ENCODE peak calls at places on chromosome 11, in seven cellular contexts. One of them, this sample, is unnamed.

GRCh38 chr11:105000167-105000566 is 22.8 kb downstream of the CASP5 start:
- DNase-seq in astrocyte of the spinal cord: no peak
- DNase-seq in fibroblast of mammary gland: peak; percentile 27
- DNase-seq in HFFc6: no peak
- DNase-seq in GM23338: peak; percentile 50
- DNase-seq in brain microvascular endothelial cell: peak; percentile 9
- DNase-seq in SK-N-SH: no peak
- DNase-seq in this sample: no peak

GRCh38 chr11:85718991-85719807 is 33.2 kb upstream of the CCDC89 start:
- DNase-seq in HFFc6: peak; percentile 99
- DNase-seq in SK-N-SH: no peak
- DNase-seq in brain microvascular endothelial cell: peak; percentile 93
- DNase-seq in astrocyte of the spinal cord: peak; percentile 98
- DNase-seq in GM23338: peak; percentile 86
- DNase-seq in fibroblast of mammary gland: peak; percentile 99
- DNase-seq in this sample: no peak

GRCh38 chr11:26297179-26297970 is 34.6 kb upstream of the ANO3 start:
- DNase-seq in brain microvascular endothelial cell: peak; percentile 66
- DNase-seq in fibroblast of mammary gland: peak; percentile 87
- DNase-seq in HFFc6: peak; percentile 50
- DNase-seq in astrocyte of the spinal cord: peak; percentile 71
- DNase-seq in GM23338: peak; percentile 66
- DNase-seq in SK-N-SH: peak; percentile 49
- DNase-seq in this sample: no peak

GRCh38 chr11:71298761-71299181 is 46.4 kb upstream of the SHANK2 start:
- DNase-seq in SK-N-SH: no peak
- DNase-seq in fibroblast of mammary gland: no peak
- DNase-seq in astrocyte of the spinal cord: no peak
- DNase-seq in HFFc6: no peak
- DNase-seq in GM23338: no peak
- DNase-seq in brain microvascular endothelial cell: no peak
- DNase-seq in this sample: no peak

GRCh38 chr11:75066061-75066460 is 30.6 kb downstream of the OR2AT4 start:
- DNase-seq in HFFc6: no peak
- DNase-seq in fibroblast of mammary gland: peak; percentile 63
- DNase-seq in astrocyte of the spinal cord: no peak
- DNase-seq in SK-N-SH: no peak
- DNase-seq in GM23338: no peak
- DNase-seq in brain microvascular endothelial cell: peak; percentile 9
- DNase-seq in this sample: no peak

GRCh38 chr11:96328395-96329010 is 14.5 kb downstream of the MAML2 start:
- DNase-seq in fibroblast of mammary gland: no peak
- DNase-seq in astrocyte of the spinal cord: peak; percentile 46
- DNase-seq in brain microvascular endothelial cell: peak; percentile 53
- DNase-seq in HFFc6: peak; percentile 48
- DNase-seq in SK-N-SH: no peak
- DNase-seq in GM23338: no peak
- DNase-seq in this sample: no peak

GRCh38 chr11:120191058-120191457 is 19.8 kb upstream of the OAF start:
- DNase-seq in HFFc6: no peak
- DNase-seq in SK-N-SH: no peak
- DNase-seq in GM23338: no peak
- DNase-seq in fibroblast of mammary gland: no peak
- DNase-seq in astrocyte of the spinal cord: no peak
- DNase-seq in brain microvascular endothelial cell: no peak
- DNase-seq in this sample: no peak

GRCh38 chr11:353315-353857 is 15.9 kb upstream of the B4GALNT4 start:
- DNase-seq in brain microvascular endothelial cell: peak; percentile 57
- DNase-seq in astrocyte of the spinal cord: peak; percentile 84
- DNase-seq in HFFc6: peak; percentile 59
- DNase-seq in SK-N-SH: no peak
- DNase-seq in fibroblast of mammary gland: peak; percentile 87
- DNase-seq in GM23338: peak; percentile 58
- DNase-seq in this sample: peak; percentile 65

GRCh38 chr11:1573077-1573846 is 1.2 kb upstream of the DUSP8 start:
- DNase-seq in brain microvascular endothelial cell: no peak
- DNase-seq in GM23338: no peak
- DNase-seq in HFFc6: no peak
- DNase-seq in astrocyte of the spinal cord: no peak
- DNase-seq in fibroblast of mammary gland: no peak
- DNase-seq in SK-N-SH: peak; percentile 58
- DNase-seq in this sample: no peak

GRCh38 chr11:109605006-109605405 is 183.0 kb downstream of the C11orf87 start:
- DNase-seq in fibroblast of mammary gland: no peak
- DNase-seq in brain microvascular endothelial cell: no peak
- DNase-seq in GM23338: no peak
- DNase-seq in SK-N-SH: no peak
- DNase-seq in astrocyte of the spinal cord: no peak
- DNase-seq in HFFc6: no peak
- DNase-seq in this sample: no peak

GRCh38 chr11:13772223-13773046 is 104.0 kb downstream of the FAR1 start:
- DNase-seq in HFFc6: peak; percentile 52
- DNase-seq in SK-N-SH: peak; percentile 39
- DNase-seq in fibroblast of mammary gland: peak; percentile 75
- DNase-seq in astrocyte of the spinal cord: peak; percentile 70
- DNase-seq in GM23338: peak; percentile 86
- DNase-seq in brain microvascular endothelial cell: peak; percentile 28
- DNase-seq in this sample: no peak

GRCh38 chr11:42824067-42824466 is 487.7 kb upstream of the API5 start:
- DNase-seq in fibroblast of mammary gland: no peak
- DNase-seq in brain microvascular endothelial cell: no peak
- DNase-seq in astrocyte of the spinal cord: no peak
- DNase-seq in GM23338: no peak
- DNase-seq in SK-N-SH: no peak
- DNase-seq in HFFc6: no peak
- DNase-seq in this sample: no peak

GRCh38 chr11:112057170-112057569 is 16.6 kb downstream of the PIH1D2 start:
- DNase-seq in brain microvascular endothelial cell: no peak
- DNase-seq in fibroblast of mammary gland: no peak
- DNase-seq in astrocyte of the spinal cord: no peak
- DNase-seq in GM23338: no peak
- DNase-seq in HFFc6: no peak
- DNase-seq in SK-N-SH: no peak
- DNase-seq in this sample: no peak

GRCh38 chr11:117529767-117530166 is 202.1 kb downstream of the CEP164 start:
- DNase-seq in astrocyte of the spinal cord: no peak
- DNase-seq in brain microvascular endothelial cell: no peak
- DNase-seq in HFFc6: no peak
- DNase-seq in SK-N-SH: no peak
- DNase-seq in fibroblast of mammary gland: no peak
- DNase-seq in GM23338: no peak
- DNase-seq in this sample: no peak

GRCh38 chr11:68812526-68812925 is 29.2 kb downstream of the CPT1A start:
- DNase-seq in brain microvascular endothelial cell: no peak
- DNase-seq in GM23338: no peak
- DNase-seq in SK-N-SH: no peak
- DNase-seq in HFFc6: no peak
- DNase-seq in fibroblast of mammary gland: no peak
- DNase-seq in astrocyte of the spinal cord: no peak
- DNase-seq in this sample: no peak

GRCh38 chr11:123179571-123179970 is 15.5 kb downstream of the CLMP start:
- DNase-seq in HFFc6: no peak
- DNase-seq in SK-N-SH: no peak
- DNase-seq in fibroblast of mammary gland: no peak
- DNase-seq in astrocyte of the spinal cord: no peak
- DNase-seq in brain microvascular endothelial cell: no peak
- DNase-seq in GM23338: no peak
- DNase-seq in this sample: no peak

GRCh38 chr11:125165664-125166346 is 1.3 kb downstream of the PKNOX2 start:
- DNase-seq in GM23338: peak; percentile 57
- DNase-seq in fibroblast of mammary gland: peak; percentile 10
- DNase-seq in HFFc6: no peak
- DNase-seq in brain microvascular endothelial cell: no peak
- DNase-seq in SK-N-SH: no peak
- DNase-seq in astrocyte of the spinal cord: peak; percentile 50
- DNase-seq in this sample: no peak

GRCh38 chr11:106421673-106422292 is 344.3 kb downstream of the AASDHPPT start:
- DNase-seq in HFFc6: no peak
- DNase-seq in GM23338: peak; percentile 43
- DNase-seq in SK-N-SH: no peak
- DNase-seq in fibroblast of mammary gland: no peak
- DNase-seq in astrocyte of the spinal cord: no peak
- DNase-seq in brain microvascular endothelial cell: no peak
- DNase-seq in this sample: no peak

GRCh38 chr11:45913514-45913913 is 4.2 kb downstream of the PEX16 start:
- DNase-seq in GM23338: no peak
- DNase-seq in astrocyte of the spinal cord: no peak
- DNase-seq in SK-N-SH: no peak
- DNase-seq in HFFc6: no peak
- DNase-seq in brain microvascular endothelial cell: no peak
- DNase-seq in fibroblast of mammary gland: no peak
- DNase-seq in this sample: no peak

GRCh38 chr11:1837171-1838076 is 1.4 kb upstream of the TNNI2 start:
- DNase-seq in GM23338: peak; percentile 88
- DNase-seq in brain microvascular endothelial cell: no peak
- DNase-seq in SK-N-SH: peak; percentile 97
- DNase-seq in fibroblast of mammary gland: peak; percentile 46
- DNase-seq in astrocyte of the spinal cord: peak; percentile 44
- DNase-seq in HFFc6: peak; percentile 9
- DNase-seq in this sample: no peak

GRCh38 chr11:22304337-22304961 is 33.7 kb upstream of the SLC17A6 start:
- DNase-seq in fibroblast of mammary gland: peak; percentile 36
- DNase-seq in brain microvascular endothelial cell: no peak
- DNase-seq in SK-N-SH: peak; percentile 44
- DNase-seq in HFFc6: peak; percentile 4
- DNase-seq in astrocyte of the spinal cord: peak; percentile 40
- DNase-seq in GM23338: peak; percentile 76
- DNase-seq in this sample: no peak

GRCh38 chr11:115679945-115680344 is 175.7 kb upstream of the CADM1 start:
- DNase-seq in astrocyte of the spinal cord: no peak
- DNase-seq in brain microvascular endothelial cell: no peak
- DNase-seq in GM23338: no peak
- DNase-seq in fibroblast of mammary gland: no peak
- DNase-seq in HFFc6: no peak
- DNase-seq in SK-N-SH: no peak
- DNase-seq in this sample: no peak

GRCh38 chr11:1924121-1924520 is 4.6 kb downstream of the TNNT3 start:
- DNase-seq in brain microvascular endothelial cell: no peak
- DNase-seq in fibroblast of mammary gland: no peak
- DNase-seq in SK-N-SH: no peak
- DNase-seq in astrocyte of the spinal cord: no peak
- DNase-seq in GM23338: no peak
- DNase-seq in HFFc6: no peak
- DNase-seq in this sample: peak; percentile 68

GRCh38 chr11:84264066-84264465 is 977.9 kb upstream of the CCDC90B start:
- DNase-seq in brain microvascular endothelial cell: no peak
- DNase-seq in astrocyte of the spinal cord: no peak
- DNase-seq in SK-N-SH: no peak
- DNase-seq in HFFc6: no peak
- DNase-seq in fibroblast of mammary gland: no peak
- DNase-seq in GM23338: no peak
- DNase-seq in this sample: no peak

GRCh38 chr11:84256618-84257017 is 970.5 kb upstream of the CCDC90B start:
- DNase-seq in brain microvascular endothelial cell: no peak
- DNase-seq in SK-N-SH: no peak
- DNase-seq in GM23338: no peak
- DNase-seq in fibroblast of mammary gland: no peak
- DNase-seq in astrocyte of the spinal cord: no peak
- DNase-seq in HFFc6: no peak
- DNase-seq in this sample: no peak

GRCh38 chr11:84260862-84261261 is 974.7 kb upstream of the CCDC90B start:
- DNase-seq in SK-N-SH: no peak
- DNase-seq in brain microvascular endothelial cell: no peak
- DNase-seq in fibroblast of mammary gland: peak; percentile 37
- DNase-seq in GM23338: no peak
- DNase-seq in astrocyte of the spinal cord: peak; percentile 33
- DNase-seq in HFFc6: no peak
- DNase-seq in this sample: no peak

GRCh38 chr11:84261707-84262106 is 975.5 kb upstream of the CCDC90B start:
- DNase-seq in brain microvascular endothelial cell: no peak
- DNase-seq in SK-N-SH: peak; percentile 3
- DNase-seq in HFFc6: no peak
- DNase-seq in fibroblast of mammary gland: peak; percentile 18
- DNase-seq in astrocyte of the spinal cord: no peak
- DNase-seq in GM23338: peak; percentile 60
- DNase-seq in this sample: no peak
- TF ChIP-seq CTCF in brain microvascular endothelial cell: peak; percentile 13
- TF ChIP-seq CTCF in SK-N-SH: peak; percentile 19
- TF ChIP-seq CTCF in HFFc6: no peak
- TF ChIP-seq CTCF in fibroblast of mammary gland: peak; percentile 21
- TF ChIP-seq CTCF in astrocyte of the spinal cord: no peak
- TF ChIP-seq CTCF in GM23338: peak; percentile 81
- TF ChIP-seq CTCF in this sample: no peak

GRCh38 chr11:132187391-132187790 is 817.0 kb downstream of the NTM start:
- DNase-seq in fibroblast of mammary gland: no peak
- DNase-seq in HFFc6: no peak
- DNase-seq in astrocyte of the spinal cord: no peak
- DNase-seq in GM23338: no peak
- DNase-seq in SK-N-SH: no peak
- DNase-seq in brain microvascular endothelial cell: no peak
- DNase-seq in this sample: no peak
- TF ChIP-seq CTCF in fibroblast of mammary gland: no peak
- TF ChIP-seq CTCF in HFFc6: no peak
- TF ChIP-seq CTCF in astrocyte of the spinal cord: no peak
- TF ChIP-seq CTCF in GM23338: no peak
- TF ChIP-seq CTCF in SK-N-SH: no peak
- TF ChIP-seq CTCF in brain microvascular endothelial cell: peak; percentile 17
- TF ChIP-seq CTCF in this sample: no peak

DNA sequence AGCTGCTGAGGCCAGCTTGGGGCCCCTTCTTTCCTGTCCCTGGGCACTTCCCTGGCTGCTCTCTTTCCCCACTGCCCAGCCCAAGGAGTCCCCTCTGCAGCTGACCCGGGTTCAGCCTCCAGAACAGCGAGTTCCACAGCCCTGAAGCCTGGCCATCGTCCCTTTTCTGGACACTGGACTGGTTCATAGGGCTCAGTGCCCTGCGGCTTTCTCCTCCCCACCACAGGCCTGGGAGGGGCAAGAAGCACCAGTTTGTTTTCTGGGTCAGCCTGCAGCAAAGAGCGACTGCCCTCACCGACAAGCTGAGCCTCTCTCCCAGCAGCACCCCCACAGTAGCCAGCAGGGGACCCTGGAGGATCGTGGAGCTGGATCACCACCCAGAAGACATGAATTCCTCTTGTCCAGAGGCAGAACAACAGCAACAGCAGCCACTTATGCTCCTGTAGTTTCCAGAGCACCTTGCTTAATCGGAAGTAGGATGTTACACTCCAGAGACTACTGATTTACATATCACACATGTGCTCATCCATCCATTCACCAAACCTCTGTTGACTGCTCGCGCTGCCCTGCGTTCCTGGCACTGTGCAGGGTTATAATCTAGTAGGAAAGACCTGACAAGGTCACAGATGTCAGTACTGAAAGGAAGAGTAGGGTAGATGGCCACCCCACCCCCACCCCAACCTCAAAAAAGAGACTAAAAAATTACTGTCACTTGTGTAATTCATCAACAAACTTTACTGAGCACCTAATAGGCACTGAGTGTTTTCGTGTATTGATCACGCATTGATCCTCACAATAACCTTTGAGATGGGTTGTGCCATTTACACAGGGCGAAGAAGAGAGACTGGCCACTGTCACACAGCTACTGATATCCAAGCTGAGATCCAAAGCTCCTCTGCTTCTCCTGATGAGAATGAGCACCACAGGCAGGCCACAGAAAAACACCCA is 13.0 kb upstream of the CXCR5 start:
- DNase-seq in SK-N-SH: peak; percentile 14
- DNase-seq in GM23338: peak; percentile 42
- DNase-seq in fibroblast of mammary gland: peak; percentile 24
- DNase-seq in brain microvascular endothelial cell: no peak
- DNase-seq in HFFc6: no peak
- DNase-seq in astrocyte of the spinal cord: no peak
- DNase-seq in this sample: no peak
- TF ChIP-seq CTCF in SK-N-SH: no peak
- TF ChIP-seq CTCF in GM23338: peak; percentile 44
- TF ChIP-seq CTCF in fibroblast of mammary gland: peak; percentile 13
- TF ChIP-seq CTCF in brain microvascular endothelial cell: peak; percentile 43
- TF ChIP-seq CTCF in HFFc6: peak; percentile 24
- TF ChIP-seq CTCF in astrocyte of the spinal cord: peak; percentile 10
- TF ChIP-seq CTCF in this sample: peak; percentile 51

GRCh38 chr11:40130427-40130826 is 1329.0 kb downstream of the LRRC4C start:
- DNase-seq in astrocyte of the spinal cord: no peak
- DNase-seq in SK-N-SH: peak; percentile 16
- DNase-seq in fibroblast of mammary gland: no peak
- DNase-seq in HFFc6: no peak
- DNase-seq in GM23338: peak; percentile 42
- DNase-seq in brain microvascular endothelial cell: no peak
- DNase-seq in this sample: no peak
- TF ChIP-seq CTCF in astrocyte of the spinal cord: peak; percentile 15
- TF ChIP-seq CTCF in SK-N-SH: peak; percentile 41
- TF ChIP-seq CTCF in fibroblast of mammary gland: no peak
- TF ChIP-seq CTCF in HFFc6: no peak
- TF ChIP-seq CTCF in GM23338: peak; percentile 79
- TF ChIP-seq CTCF in brain microvascular endothelial cell: no peak
- TF ChIP-seq CTCF in this sample: peak; percentile 53